ENCODE peak calls at places on chromosomes 1 and 21, in five cellular contexts. T is IMR-90, E is fibroblast of lung, V is trophoblast cell, B is mesenchymal stem cell. Z is an unnamed sample. For H3K4me1, the result is how much of the 10 kb centered on the place peaks cover.

GRCh38 chr21:33368124-33368523 is 35.1 kb upstream of the IFNGR2 start:
- DNase-seq in T (no peak), E (no peak), V (no peak), B (no peak), Z (no peak)

GRCh38 chr1:207050428-207050767 is 610 bp downstream of the YOD1 start:
- DNase-seq in T (no peak), E (no peak), V (no peak), B (no peak), Z (no peak)

GRCh38 chr1:153771841-153772593 is 3.2 kb upstream of the SLC27A3 start:
- DNase-seq in T (no peak), E (no peak), V (no peak), B (no peak), Z (no peak)

GRCh38 chr21:40208960-40209359 is 341.7 kb downstream of the PCP4 start:
- DNase-seq in T (no peak), E (no peak), V (no peak), B (no peak), Z (no peak)

GRCh38 chr1:81802601-81803422 is 2.1 kb downstream of the ADGRL2 start:
- DNase-seq in T (peak), E (peak), V (no peak), B (peak), Z (no peak)

GRCh38 chr1:20137055-20137454 is 2.1 kb upstream of the PLA2G2F start:
- DNase-seq in T (no peak), E (no peak), V (no peak), B (no peak), Z (peak)

GRCh38 chr21:42615924-42616323 is 37.5 kb upstream of the PDE9A start:
- DNase-seq in T (no peak), E (no peak), V (no peak), B (no peak), Z (no peak)

GRCh38 chr1:35210306-35211112 is 17.6 kb upstream of the SFPQ start:
- DNase-seq in T (no peak), E (no peak), V (no peak), B (no peak), Z (no peak)

GRCh38 chr1:181152892-181153633 is 64.6 kb downstream of the IER5 start:
- DNase-seq in T (peak), E (peak), V (no peak), B (peak), Z (no peak)

GRCh38 chr1:228222548-228222947 is 14.7 kb downstream of the OBSCN start:
- DNase-seq in T (no peak), E (no peak), V (no peak), B (no peak), Z (no peak)

GRCh38 chr1:231240531-231240882 is 505 bp upstream of the GNPAT start:
- DNase-seq in T (peak), E (peak), V (no peak), B (peak), Z (peak)

GRCh38 chr21:45440736-45441350 is 35.9 kb downstream of the COL18A1 start:
- DNase-seq in T (no peak), E (no peak), V (no peak), B (no peak), Z (no peak)

GRCh38 chr1:244970236-244970652 is 105.9 kb upstream of the HNRNPU start:
- DNase-seq in T (peak), E (peak), V (no peak), B (peak), Z (peak)

DNA sequence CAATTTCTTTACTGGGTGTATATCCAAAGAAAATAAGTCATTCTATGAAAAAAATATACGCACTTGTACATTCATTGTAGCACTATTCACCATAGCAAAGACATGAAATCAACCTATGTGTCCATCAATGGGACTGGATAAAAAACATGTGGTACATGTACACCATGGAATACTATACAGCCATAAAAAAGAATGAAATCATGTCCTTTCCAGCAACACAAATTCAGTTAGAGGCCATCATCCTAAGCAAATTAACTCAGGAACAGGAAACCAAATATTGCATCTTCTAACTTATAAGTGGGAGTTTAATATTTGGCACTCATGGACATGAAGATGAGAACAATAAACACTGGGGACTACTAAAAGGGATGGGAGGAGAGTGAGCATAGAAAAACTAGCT is 325.7 kb downstream of the TGFB2 start:
- DNase-seq in T (no peak), E (no peak), V (no peak), B (no peak), Z (no peak)
- H3K4me3 ChIP-seq in T (no peak), E (no peak), V (no peak), B (no peak), Z (no peak)

GRCh38 chr1:57381871-57382270 is 42.0 kb downstream of the DAB1 start:
- DNase-seq in T (no peak), E (no peak), V (no peak), B (no peak), Z (no peak)
- H3K4me2 ChIP-seq in T (no peak), E (no peak), V (no peak), B (no peak), Z (no peak)

DNA sequence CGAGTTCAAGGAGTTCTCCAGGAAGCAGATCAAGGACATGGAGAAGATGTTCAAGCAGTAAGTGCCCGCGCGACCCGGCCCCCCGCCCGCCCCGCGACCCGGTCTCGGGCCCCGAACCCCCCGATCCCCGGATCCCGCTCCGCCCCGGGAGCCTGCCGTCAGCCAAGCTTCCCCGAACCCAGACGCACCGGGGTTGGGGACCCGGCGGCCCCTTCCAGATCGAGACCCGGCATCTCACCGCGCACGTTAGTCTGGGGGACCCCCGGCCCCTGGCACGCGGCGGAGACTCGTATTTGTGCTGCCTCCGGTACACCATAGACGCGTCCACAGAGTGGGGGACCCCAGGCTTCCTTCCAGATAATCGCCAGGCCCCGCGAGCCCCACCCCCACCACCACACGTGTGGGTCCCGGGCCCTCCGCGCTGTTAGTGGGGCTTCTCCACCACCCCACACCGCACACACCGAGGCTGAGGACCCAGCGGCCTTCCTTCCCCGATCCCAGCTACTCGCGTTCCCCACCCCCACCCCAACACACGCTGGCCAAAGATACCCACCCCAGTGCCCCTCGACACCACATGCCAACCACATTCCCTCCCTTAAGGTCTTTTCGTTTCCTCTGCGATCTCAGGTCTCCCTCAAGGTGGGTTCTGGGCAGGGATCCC is 665 bp downstream of the EFHD2 start:
- DNase-seq in T (no peak), E (no peak), V (no peak), B (no peak), Z (no peak)
- H3K4me1 ChIP-seq in T (under half), E (under half), V (under half), B (under half), Z (under half)

GRCh38 chr1:216453777-216454176 is 30.5 kb upstream of the USH2A start:
- DNase-seq in T (no peak), E (no peak), V (no peak), B (no peak), Z (no peak)
- H3K4me3 ChIP-seq in T (no peak), E (no peak), V (no peak), B (no peak), Z (no peak)

DNA sequence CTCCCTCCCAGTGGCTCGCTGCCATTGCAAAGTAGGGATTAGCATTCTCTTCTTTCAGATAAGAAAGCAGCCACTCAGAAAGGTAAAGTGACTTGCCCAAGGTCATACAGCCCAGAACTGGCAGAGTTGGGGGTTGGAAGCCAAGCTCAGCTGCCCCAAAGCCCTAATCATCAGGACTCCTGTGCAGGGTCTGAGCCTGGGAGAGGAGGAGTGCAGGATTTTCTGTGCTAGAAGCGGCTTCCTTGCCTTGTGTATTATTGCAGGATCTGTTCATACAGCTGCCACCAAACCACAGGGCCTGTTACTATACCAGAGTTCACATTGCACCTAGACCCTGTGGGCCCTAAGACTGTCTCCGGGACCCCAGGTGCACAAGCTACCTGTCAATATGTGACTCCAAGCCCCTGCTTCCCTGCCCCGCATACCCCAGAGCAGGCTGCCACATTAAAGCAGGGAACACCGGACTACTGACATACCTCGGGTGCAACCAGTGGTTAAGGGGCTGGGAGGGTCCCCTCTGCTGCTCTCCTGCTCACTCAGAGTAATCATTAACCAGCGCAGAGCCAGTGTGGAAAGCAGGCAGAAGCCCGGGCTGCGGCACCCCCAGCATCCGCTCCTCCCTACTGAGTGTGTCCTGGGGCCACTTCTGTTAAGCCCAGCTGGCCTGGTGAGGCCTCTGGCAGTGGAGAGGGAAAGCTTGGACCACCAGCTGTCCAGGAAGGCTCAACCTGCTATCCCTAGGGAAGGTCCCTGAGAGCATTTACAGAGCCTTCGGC is 15.8 kb downstream of the HSPG2 start:
- DNase-seq in T (no peak), E (no peak), V (no peak), B (no peak), Z (no peak)
- H3K4me2 ChIP-seq in T (no peak), E (no peak), V (no peak), B (peak), Z (no peak)

GRCh38 chr1:51509773-51510172 is 9.3 kb downstream of the EPS15 start:
- DNase-seq in T (no peak), E (no peak), V (no peak), B (no peak), Z (no peak)
- H3K4me1 ChIP-seq in T (under half), E (under half), V (under half), B (under half), Z (under half)

DNA sequence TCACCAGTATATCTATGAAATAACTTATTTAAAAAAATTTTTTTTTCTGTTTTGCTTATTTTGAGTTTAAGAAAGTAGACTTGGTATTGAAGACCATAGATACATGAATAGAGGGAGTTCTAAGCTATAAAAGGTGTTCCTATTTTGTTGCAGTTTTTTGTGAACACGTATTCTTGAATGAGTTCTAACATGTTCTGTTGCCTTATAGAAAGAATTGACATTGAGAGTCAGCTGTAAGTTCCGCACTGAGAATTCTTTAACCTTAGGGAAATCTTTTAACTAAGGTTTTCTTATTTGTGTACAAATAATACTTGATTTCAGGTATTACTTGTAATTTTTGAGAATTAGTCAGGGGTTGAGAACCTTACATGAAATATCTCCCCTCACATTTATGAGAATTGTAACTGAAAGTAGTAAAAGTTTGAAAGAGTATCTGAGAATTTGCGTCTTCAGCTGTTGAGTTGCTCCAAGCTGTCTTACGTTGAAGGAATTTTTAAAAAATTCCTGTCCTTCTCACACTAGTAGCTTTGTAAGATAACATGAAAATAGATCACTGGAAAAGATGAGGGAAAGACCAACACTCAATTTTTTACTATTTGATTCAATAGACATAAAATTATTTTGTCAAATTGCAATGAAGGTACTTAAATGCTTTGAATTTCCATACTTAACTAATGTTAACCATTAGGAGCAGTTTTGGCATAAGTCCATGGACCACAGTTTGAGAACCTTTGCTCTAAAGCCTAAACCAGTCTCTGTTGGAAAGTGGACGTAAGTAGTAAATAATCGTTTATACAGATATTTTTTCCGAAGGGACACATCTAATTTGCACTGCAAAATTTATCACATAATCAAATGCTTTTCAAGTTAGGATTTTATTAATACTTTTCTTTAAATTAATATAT is 3.8 kb downstream of the DR1 start:
- DNase-seq in T (no peak), E (peak), V (no peak), B (peak), Z (peak)
- H3K4me3 ChIP-seq in T (peak), E (peak), V (no peak), B (peak), Z (peak)

GRCh38 chr1:160481979-160482596 is 41.0 kb downstream of the SLAMF6 start:
- DNase-seq in T (no peak), E (no peak), V (no peak), B (no peak), Z (no peak)
- H3K4me2 ChIP-seq in T (no peak), E (no peak), V (no peak), B (no peak), Z (no peak)

GRCh38 chr1:214445201-214445600 is 106.2 kb downstream of the PTPN14 start:
- DNase-seq in T (no peak), E (peak), V (no peak), B (peak), Z (peak)
- H3K4me1 ChIP-seq in T (under half), E (under half), V (under half), B (under half), Z (half or more)

Z was measured in PC-3.